ENCODE peak calls at places on chromosomes 3 and 15, in four cellular contexts. V is stomach, U is AG20443, M is G401. Y is an unnamed sample.
A peak's percentile ranks its signal among the peaks of the same experiment; 100 is the strongest.

GRCh38 chr3:36557021-36557707 is 176.9 kb downstream of the STAC start:
- DNase-seq in V (no peak), U (no peak), M (no peak), Y (no peak)

GRCh38 chr15:42593143-42593542 is 17.7 kb downstream of the STARD9 start:
- DNase-seq in V (no peak), U (peak; percentile 53), M (no peak), Y (no peak)

GRCh38 chr3:161851941-161852566 is 355.4 kb downstream of the OTOL1 start:
- DNase-seq in V (peak; percentile 57), U (peak; percentile 70), M (no peak), Y (no peak)

GRCh38 chr3:5201536-5201935 is 14.0 kb downstream of the EDEM1 start:
- DNase-seq in V (no peak), U (no peak), M (no peak), Y (no peak)

GRCh38 chr3:126197854-126198584 is 17.6 kb upstream of the ALDH1L1 start:
- DNase-seq in V (peak; percentile 65), U (peak; percentile 90), M (peak; percentile 86), Y (no peak)

GRCh38 chr3:136883967-136884720 is 22.1 kb downstream of the NCK1 start:
- DNase-seq in V (no peak), U (no peak), M (peak; percentile 82), Y (no peak)

GRCh38 chr3:172102123-172102882 is 62.9 kb downstream of the FNDC3B start:
- DNase-seq in V (no peak), U (no peak), M (no peak), Y (no peak)

GRCh38 chr15:70768247-70768883 is 5.0 kb upstream of the UACA start:
- DNase-seq in V (no peak), U (no peak), M (no peak), Y (no peak)

GRCh38 chr15:74178326-74179100 is 5.0 kb downstream of the ISLR start:
- DNase-seq in V (no peak), U (no peak), M (no peak), Y (no peak)

GRCh38 chr3:140441006-140441405 is 236.9 kb upstream of the TRIM42 start:
- DNase-seq in V (no peak), U (peak; percentile 51), M (no peak), Y (peak; percentile 40)

GRCh38 chr15:91491131-91491950 is 362.2 kb upstream of the SLCO3A1 start:
- DNase-seq in V (no peak), U (no peak), M (no peak), Y (no peak)

GRCh38 chr15:41161736-41162135 is 45.7 kb upstream of the INO80 start:
- DNase-seq in V (no peak), U (no peak), M (no peak), Y (no peak)

GRCh38 chr3:97389883-97390282 is 374.7 kb upstream of the ARL6 start:
- DNase-seq in V (no peak), U (no peak), M (no peak), Y (no peak)

GRCh38 chr3:149790698-149791097 is 1.7 kb downstream of the ANKUB1 start:
- DNase-seq in V (no peak), U (no peak), M (no peak), Y (no peak)

GRCh38 chr3:140736863-140737460 is 59.1 kb downstream of the TRIM42 start:
- DNase-seq in V (peak; percentile 33), U (peak; percentile 63), M (peak; percentile 18), Y (peak; percentile 20)

GRCh38 chr3:153130312-153130977 is 31.6 kb upstream of the RAP2B start:
- DNase-seq in V (no peak), U (peak; percentile 40), M (no peak), Y (peak; percentile 3)

GRCh38 chr15:63797103-63797502 is 36.6 kb downstream of the HERC1 start:
- DNase-seq in V (no peak), U (no peak), M (no peak), Y (no peak)

GRCh38 chr3:4284865-4285264 is 18.3 kb upstream of the SETMAR start:
- DNase-seq in V (no peak), U (peak; percentile 20), M (no peak), Y (no peak)

GRCh38 chr3:101780661-101781060 is 1.6 kb downstream of the NXPE3 start:
- DNase-seq in V (no peak), U (peak; percentile 84), M (peak; percentile 36), Y (peak; percentile 40)